ENCODE peak calls at places on chromosomes 4 and X, in seven cellular contexts. One of them, this sample, is unnamed.

GRCh38 chr4:25308761-25309160 is 3.8 kb upstream of the ZCCHC4 start:
- DNase-seq in effector memory CD4-positive, alpha-beta T cell: no peak
- DNase-seq in aorta: no peak
- DNase-seq in astrocyte: peak; percentile 33
- DNase-seq in suprapubic skin: no peak
- DNase-seq in hepatocyte: no peak
- DNase-seq in right atrium auricular region: no peak
- DNase-seq in this sample: no peak

GRCh38 chr4:86961605-86962295 is 26.9 kb downstream of the AFF1 start:
- DNase-seq in hepatocyte: peak; percentile 48
- DNase-seq in astrocyte: peak; percentile 80
- DNase-seq in suprapubic skin: no peak
- DNase-seq in aorta: no peak
- DNase-seq in right atrium auricular region: no peak
- DNase-seq in effector memory CD4-positive, alpha-beta T cell: no peak
- DNase-seq in this sample: no peak

GRCh38 chr4:8905773-8906667 is 34.4 kb upstream of the HMX1 start:
- DNase-seq in aorta: peak; percentile 33
- DNase-seq in right atrium auricular region: no peak
- DNase-seq in hepatocyte: no peak
- DNase-seq in astrocyte: no peak
- DNase-seq in suprapubic skin: peak; percentile 44
- DNase-seq in effector memory CD4-positive, alpha-beta T cell: no peak
- DNase-seq in this sample: no peak

GRCh38 chrX:35244796-35245508 is 302.4 kb downstream of the FAM47B start:
- DNase-seq in hepatocyte: no peak
- DNase-seq in right atrium auricular region: no peak
- DNase-seq in suprapubic skin: no peak
- DNase-seq in effector memory CD4-positive, alpha-beta T cell: no peak
- DNase-seq in aorta: peak; percentile 23
- DNase-seq in astrocyte: no peak
- DNase-seq in this sample: no peak

GRCh38 chrX:30310429-30311206 is 1.4 kb upstream of the NR0B1 start:
- DNase-seq in astrocyte: no peak
- DNase-seq in suprapubic skin: no peak
- DNase-seq in right atrium auricular region: no peak
- DNase-seq in hepatocyte: no peak
- DNase-seq in effector memory CD4-positive, alpha-beta T cell: no peak
- DNase-seq in aorta: no peak
- DNase-seq in this sample: no peak

GRCh38 chr4:10115657-10116624 is 658 bp downstream of the WDR1 start:
- DNase-seq in aorta: peak; percentile 74
- DNase-seq in effector memory CD4-positive, alpha-beta T cell: peak; percentile 65
- DNase-seq in suprapubic skin: peak; percentile 85
- DNase-seq in hepatocyte: peak; percentile 77
- DNase-seq in right atrium auricular region: no peak
- DNase-seq in astrocyte: no peak
- DNase-seq in this sample: peak; percentile 43

GRCh38 chrX:120457766-120458180 is 11.3 kb downstream of the LAMP2 start:
- DNase-seq in suprapubic skin: no peak
- DNase-seq in astrocyte: peak; percentile 90
- DNase-seq in right atrium auricular region: no peak
- DNase-seq in effector memory CD4-positive, alpha-beta T cell: no peak
- DNase-seq in hepatocyte: peak; percentile 15
- DNase-seq in aorta: no peak
- DNase-seq in this sample: peak; percentile 43

GRCh38 chrX:4043951-4044350 is 330.5 kb upstream of the PRKX start:
- DNase-seq in aorta: no peak
- DNase-seq in suprapubic skin: no peak
- DNase-seq in effector memory CD4-positive, alpha-beta T cell: no peak
- DNase-seq in right atrium auricular region: no peak
- DNase-seq in astrocyte: no peak
- DNase-seq in hepatocyte: no peak
- DNase-seq in this sample: no peak

GRCh38 chr4:2714071-2714770 is 41.9 kb downstream of the TNIP2 start:
- DNase-seq in suprapubic skin: peak; percentile 53
- DNase-seq in astrocyte: peak; percentile 17
- DNase-seq in hepatocyte: no peak
- DNase-seq in effector memory CD4-positive, alpha-beta T cell: peak; percentile 23
- DNase-seq in right atrium auricular region: no peak
- DNase-seq in aorta: no peak
- DNase-seq in this sample: no peak

GRCh38 chr4:186725422-186726149 is 1.9 kb upstream of the FAT1 start:
- DNase-seq in effector memory CD4-positive, alpha-beta T cell: no peak
- DNase-seq in astrocyte: peak; percentile 80
- DNase-seq in right atrium auricular region: peak; percentile 78
- DNase-seq in suprapubic skin: peak; percentile 76
- DNase-seq in aorta: peak; percentile 78
- DNase-seq in hepatocyte: peak; percentile 92
- DNase-seq in this sample: peak; percentile 71

GRCh38 chr4:186724048-186724860 is 598 bp upstream of the FAT1 start:
- DNase-seq in right atrium auricular region: peak; percentile 62
- DNase-seq in effector memory CD4-positive, alpha-beta T cell: no peak
- DNase-seq in astrocyte: peak; percentile 48
- DNase-seq in aorta: peak; percentile 68
- DNase-seq in suprapubic skin: peak; percentile 75
- DNase-seq in hepatocyte: peak; percentile 76
- DNase-seq in this sample: peak; percentile 37

GRCh38 chr4:186724861-186725419 is 1.3 kb upstream of the FAT1 start:
- DNase-seq in hepatocyte: peak; percentile 23
- DNase-seq in right atrium auricular region: no peak
- DNase-seq in suprapubic skin: no peak
- DNase-seq in astrocyte: peak; percentile 37
- DNase-seq in effector memory CD4-positive, alpha-beta T cell: no peak
- DNase-seq in aorta: no peak
- DNase-seq in this sample: no peak

GRCh38 chr4:186722856-186723206 is 825 bp downstream of the FAT1 start:
- DNase-seq in effector memory CD4-positive, alpha-beta T cell: no peak
- DNase-seq in aorta: no peak
- DNase-seq in hepatocyte: no peak
- DNase-seq in suprapubic skin: no peak
- DNase-seq in right atrium auricular region: no peak
- DNase-seq in astrocyte: no peak
- DNase-seq in this sample: no peak

DNA sequence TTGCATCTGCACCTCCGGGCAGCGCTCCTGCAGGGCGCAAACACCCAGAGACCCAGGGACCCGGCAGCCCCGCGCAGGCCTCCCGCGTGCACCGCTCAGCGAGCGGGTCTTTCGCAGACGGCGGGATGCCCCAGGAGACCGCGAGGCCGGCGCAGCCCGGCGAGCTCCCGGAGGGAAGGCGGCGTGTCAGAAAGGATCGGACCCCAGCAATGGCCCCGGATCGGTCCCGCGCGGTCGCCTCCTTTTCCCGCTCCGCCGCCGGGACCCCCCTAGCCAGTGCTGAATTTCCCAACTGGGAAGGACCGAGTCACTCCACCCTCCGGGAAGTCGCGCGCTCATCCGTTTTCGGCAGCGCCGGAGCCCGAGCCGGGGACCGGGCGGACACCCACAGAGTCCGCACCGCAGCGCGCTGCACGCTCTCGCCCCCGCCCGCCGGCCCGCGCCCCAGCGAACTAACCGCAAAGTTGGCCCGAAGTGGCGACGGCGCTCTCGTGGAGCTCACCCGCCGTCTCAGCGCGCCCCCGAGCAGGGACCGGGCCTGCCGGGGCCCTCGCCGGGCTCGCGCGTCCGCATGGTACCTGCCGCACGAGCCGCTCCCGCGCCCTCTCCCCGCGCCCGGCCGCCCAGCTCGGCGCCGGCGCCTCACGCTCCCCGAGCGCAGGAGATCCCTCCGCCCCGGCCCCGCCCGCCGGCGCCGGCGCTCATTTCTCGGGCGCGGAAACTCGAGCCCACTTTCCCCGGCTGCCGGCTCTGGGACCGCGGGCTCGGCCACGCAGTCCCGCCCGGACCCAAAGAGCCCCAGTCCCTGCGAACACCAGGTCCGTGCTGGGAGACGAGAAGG is at the start of gene FAT1:
- DNase-seq in suprapubic skin: peak; percentile 69
- DNase-seq in effector memory CD4-positive, alpha-beta T cell: no peak
- DNase-seq in right atrium auricular region: no peak
- DNase-seq in astrocyte: peak; percentile 73
- DNase-seq in hepatocyte: peak; percentile 90
- DNase-seq in aorta: peak; percentile 76
- DNase-seq in this sample: peak; percentile 74
- H3K27me3 ChIP-seq in suprapubic skin: peaks cover 15% of the 10 kb centered on the region
- H3K27me3 ChIP-seq in effector memory CD4-positive, alpha-beta T cell: peaks cover 10% of the 10 kb centered on the region
- H3K27me3 ChIP-seq in right atrium auricular region: no peaks in the 10 kb centered on the region
- H3K27me3 ChIP-seq in astrocyte: no peaks in the 10 kb centered on the region
- H3K27me3 ChIP-seq in hepatocyte: no peaks in the 10 kb centered on the region
- H3K27me3 ChIP-seq in aorta: no peaks in the 10 kb centered on the region
- H3K27me3 ChIP-seq in this sample: no peaks in the 10 kb centered on the region

DNA sequence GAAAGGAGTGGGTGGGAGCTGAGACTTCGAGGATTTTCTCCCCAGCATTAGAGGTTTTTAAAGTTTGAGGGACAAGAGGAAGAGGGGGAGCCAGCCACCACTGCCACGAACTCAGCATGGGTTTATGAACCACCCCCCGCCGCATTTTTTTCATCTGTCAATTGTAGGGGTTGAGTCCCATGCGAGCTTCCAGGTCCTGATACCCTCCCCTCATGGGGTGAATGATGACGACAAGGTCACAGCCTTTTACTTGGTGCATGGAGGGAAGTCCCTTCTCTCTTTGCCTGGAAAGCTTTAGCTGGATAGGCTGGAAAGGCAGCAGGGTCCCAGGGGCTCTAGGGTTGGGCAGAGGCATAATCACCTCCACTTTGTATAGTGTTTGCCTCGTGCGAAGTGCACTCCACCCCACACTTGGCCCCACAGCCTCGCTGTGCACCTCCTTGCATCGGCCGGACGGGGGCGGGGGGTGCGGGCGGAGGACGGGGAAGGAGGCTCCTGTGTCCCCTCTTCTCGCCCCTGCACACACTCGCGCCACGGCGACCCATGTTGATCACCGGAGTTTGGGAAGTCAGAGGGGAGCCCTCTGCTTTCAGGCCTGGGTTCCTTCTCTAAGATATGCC is 3.7 kb upstream of the NKX1-1 start:
- DNase-seq in effector memory CD4-positive, alpha-beta T cell: no peak
- DNase-seq in astrocyte: no peak
- DNase-seq in aorta: no peak
- DNase-seq in suprapubic skin: no peak
- DNase-seq in right atrium auricular region: peak; percentile 32
- DNase-seq in hepatocyte: no peak
- DNase-seq in this sample: no peak
- H3K27me3 ChIP-seq in effector memory CD4-positive, alpha-beta T cell: peaks cover 61% of the 10 kb centered on the region
- H3K27me3 ChIP-seq in astrocyte: peaks cover 47% of the 10 kb centered on the region
- H3K27me3 ChIP-seq in aorta: no peaks in the 10 kb centered on the region
- H3K27me3 ChIP-seq in suprapubic skin: peaks cover 99% of the 10 kb centered on the region
- H3K27me3 ChIP-seq in right atrium auricular region: peaks cover 12% of the 10 kb centered on the region
- H3K27me3 ChIP-seq in hepatocyte: peaks cover 66% of the 10 kb centered on the region
- H3K27me3 ChIP-seq in this sample: peaks cover 29% of the 10 kb centered on the region

GRCh38 chr4:157075811-157076577 is at the start of gene GLRB:
- DNase-seq in suprapubic skin: peak; percentile 68
- DNase-seq in effector memory CD4-positive, alpha-beta T cell: no peak
- DNase-seq in astrocyte: no peak
- DNase-seq in hepatocyte: peak; percentile 71
- DNase-seq in right atrium auricular region: no peak
- DNase-seq in aorta: peak; percentile 57
- DNase-seq in this sample: peak; percentile 72

GRCh38 chr4:157075401-157075800 is 549 bp upstream of the GLRB start:
- DNase-seq in effector memory CD4-positive, alpha-beta T cell: no peak
- DNase-seq in suprapubic skin: no peak
- DNase-seq in aorta: no peak
- DNase-seq in right atrium auricular region: no peak
- DNase-seq in hepatocyte: no peak
- DNase-seq in astrocyte: no peak
- DNase-seq in this sample: no peak

GRCh38 chr4:157079441-157079840 is 3.5 kb downstream of the GLRB start:
- DNase-seq in suprapubic skin: no peak
- DNase-seq in astrocyte: no peak
- DNase-seq in effector memory CD4-positive, alpha-beta T cell: no peak
- DNase-seq in hepatocyte: no peak
- DNase-seq in right atrium auricular region: no peak
- DNase-seq in aorta: no peak
- DNase-seq in this sample: no peak

GRCh38 chr4:157080605-157081004 is 4.7 kb downstream of the GLRB start:
- DNase-seq in suprapubic skin: no peak
- DNase-seq in effector memory CD4-positive, alpha-beta T cell: no peak
- DNase-seq in aorta: no peak
- DNase-seq in right atrium auricular region: no peak
- DNase-seq in hepatocyte: no peak
- DNase-seq in astrocyte: no peak
- DNase-seq in this sample: no peak

DNA sequence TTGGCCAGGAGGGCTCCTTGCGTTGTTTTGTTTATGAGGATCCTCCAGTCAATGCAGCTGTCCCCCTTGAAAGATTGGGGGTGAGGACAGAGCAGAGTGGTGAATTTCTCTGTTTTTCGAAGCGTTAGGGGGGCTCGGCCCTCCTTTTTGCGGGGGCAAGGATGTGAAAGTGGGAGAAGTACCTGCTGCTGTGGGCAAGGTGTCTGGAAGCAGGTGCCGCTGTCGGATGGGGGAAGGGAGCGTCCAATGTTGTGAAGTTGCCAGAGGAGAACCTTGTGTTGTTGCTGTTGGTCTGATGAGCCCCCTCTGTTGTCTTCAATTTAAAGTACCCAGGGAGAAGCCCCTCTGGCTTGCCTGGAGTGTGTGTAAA is 613 bp downstream of the GLRB start:
- DNase-seq in astrocyte: no peak
- DNase-seq in effector memory CD4-positive, alpha-beta T cell: no peak
- DNase-seq in hepatocyte: peak; percentile 30
- DNase-seq in right atrium auricular region: no peak
- DNase-seq in suprapubic skin: no peak
- DNase-seq in aorta: no peak
- DNase-seq in this sample: no peak
- H3K27me3 ChIP-seq in astrocyte: no peaks in the 10 kb centered on the region
- H3K27me3 ChIP-seq in effector memory CD4-positive, alpha-beta T cell: no peaks in the 10 kb centered on the region
- H3K27me3 ChIP-seq in hepatocyte: no peaks in the 10 kb centered on the region
- H3K27me3 ChIP-seq in right atrium auricular region: no peaks in the 10 kb centered on the region
- H3K27me3 ChIP-seq in suprapubic skin: peaks cover 11% of the 10 kb centered on the region
- H3K27me3 ChIP-seq in aorta: no peaks in the 10 kb centered on the region
- H3K27me3 ChIP-seq in this sample: peaks cover 59% of the 10 kb centered on the region

DNA sequence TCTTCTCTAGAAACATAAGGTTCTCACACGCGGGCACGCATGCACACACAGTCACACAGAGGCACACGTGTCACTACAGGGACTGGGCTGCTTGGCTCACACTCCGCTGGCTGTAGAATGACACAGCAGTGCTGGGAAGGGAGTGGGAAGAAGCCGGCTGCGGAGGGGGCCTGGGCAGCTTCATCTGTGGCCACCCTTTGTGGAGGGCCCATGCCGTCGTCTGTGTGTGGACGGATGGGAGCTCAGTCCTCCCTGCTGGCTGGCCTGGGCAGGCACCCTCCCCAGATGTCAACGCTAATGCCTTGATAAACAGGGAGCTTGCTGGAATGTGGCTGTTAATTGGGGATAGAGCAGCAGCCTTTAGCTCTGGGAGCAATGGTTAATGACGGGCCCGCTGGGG is 621.2 kb downstream of the BCOR start:
- DNase-seq in suprapubic skin: no peak
- DNase-seq in astrocyte: no peak
- DNase-seq in right atrium auricular region: no peak
- DNase-seq in aorta: no peak
- DNase-seq in effector memory CD4-positive, alpha-beta T cell: no peak
- DNase-seq in hepatocyte: peak; percentile 20
- DNase-seq in this sample: no peak
- H3K27me3 ChIP-seq in suprapubic skin: no peaks in the 10 kb centered on the region
- H3K27me3 ChIP-seq in astrocyte: no peaks in the 10 kb centered on the region
- H3K27me3 ChIP-seq in right atrium auricular region: no peaks in the 10 kb centered on the region
- H3K27me3 ChIP-seq in aorta: no peaks in the 10 kb centered on the region
- H3K27me3 ChIP-seq in effector memory CD4-positive, alpha-beta T cell: no peaks in the 10 kb centered on the region
- H3K27me3 ChIP-seq in hepatocyte: no peaks in the 10 kb centered on the region
- H3K27me3 ChIP-seq in this sample: no peaks in the 10 kb centered on the region

This sample was measured in MG63.